ENCODE peak calls at places on chromosomes 11 and 22, in eight cellular contexts. D is fibroblast of lung; R is psoas muscle; K is thoracic aorta; N is naive thymus-derived CD4-positive, alpha-beta T cell; U is WERI-Rb-1; Q is GM23338; E is AG04450. J is an unnamed sample.

GRCh38 chr11:134499990-134500389 is 87.9 kb upstream of the B3GAT1 start:
- DNase-seq in N (no peak), R (no peak), E (no peak), U (no peak), K (no peak), D (no peak), Q (no peak), J (no peak)

GRCh38 chr11:26730711-26731460 is 9.0 kb upstream of the SLC5A12 start:
- DNase-seq in U (no peak), E (no peak), Q (no peak), R (no peak), D (peak), N (no peak), K (no peak), J (no peak)

GRCh38 chr22:50015451-50016307 is 3.1 kb upstream of the IL17REL start:
- DNase-seq in R (no peak), N (no peak), Q (no peak), U (peak), E (no peak), D (no peak), K (no peak), J (no peak)

GRCh38 chr11:83782329-83782728 is 496.2 kb upstream of the CCDC90B start:
- DNase-seq in N (no peak), K (no peak), R (no peak), U (no peak), E (no peak), D (no peak), Q (no peak), J (no peak)

GRCh38 chr11:23688835-23689234 is 808.0 kb upstream of the LUZP2 start:
- DNase-seq in Q (no peak), N (no peak), D (peak), U (no peak), E (no peak), R (no peak), K (no peak), J (no peak)

GRCh38 chr11:85779956-85780640 is 30.8 kb downstream of the SYTL2 start:
- DNase-seq in Q (no peak), E (no peak), R (no peak), K (no peak), N (no peak), U (no peak), D (no peak), J (no peak)

GRCh38 chr22:49770454-49771265 is 57.0 kb downstream of the BRD1 start:
- DNase-seq in U (no peak), N (no peak), K (no peak), R (peak), E (no peak), Q (no peak), D (no peak), J (no peak)

GRCh38 chr22:24105018-24105360 is 76.3 kb upstream of the SUSD2 start:
- DNase-seq in U (peak), K (no peak), Q (no peak), N (no peak), R (no peak), D (peak), E (no peak), J (no peak)

GRCh38 chr11:62721994-62722393 is 5.3 kb downstream of the HNRNPUL2 start:
- DNase-seq in R (no peak), N (no peak), K (no peak), E (no peak), D (no peak), U (no peak), Q (peak), J (no peak)

GRCh38 chr11:121337740-121338272 is 45.2 kb downstream of the SC5D start:
- DNase-seq in E (no peak), Q (no peak), D (no peak), N (no peak), U (no peak), K (no peak), R (no peak), J (no peak)

GRCh38 chr11:8792636-8793035 is 110.0 kb downstream of the RPL27A start:
- DNase-seq in U (no peak), E (no peak), K (no peak), R (no peak), D (peak), Q (no peak), N (no peak), J (no peak)

GRCh38 chr11:71199226-71199815 is 53.1 kb downstream of the SHANK2 start:
- DNase-seq in N (no peak), R (peak), D (no peak), Q (no peak), U (peak), E (no peak), K (no peak), J (no peak)

GRCh38 chr11:134062255-134063030 is 6.4 kb upstream of the JAM3 start:
- DNase-seq in N (no peak), D (no peak), U (no peak), E (no peak), R (no peak), Q (no peak), K (no peak), J (no peak)

GRCh38 chr11:119639642-119640205 is 89.3 kb downstream of the NECTIN1 start:
- DNase-seq in N (no peak), E (no peak), U (peak), R (no peak), K (no peak), D (no peak), Q (no peak), J (no peak)

GRCh38 chr22:39175127-39176066 is 22.9 kb upstream of the CBX7 start:
- DNase-seq in R (no peak), N (no peak), U (no peak), Q (peak), D (no peak), E (no peak), K (no peak), J (no peak)

GRCh38 chr11:47768090-47768620 is 1.0 kb upstream of the FNBP4 start:
- DNase-seq in K (no peak), E (no peak), D (peak), U (peak), Q (peak), N (no peak), R (peak), J (peak)

GRCh38 chr11:65422633-65423515 is at the start of gene NEAT1:
- DNase-seq in R (peak), D (peak), E (no peak), Q (peak), K (peak), U (peak), N (peak), J (no peak)

GRCh38 chr11:12117200-12117995 is 7.0 kb downstream of the MICAL2 start:
- DNase-seq in U (no peak), E (no peak), D (no peak), K (peak), R (no peak), Q (no peak), N (no peak), J (no peak)

GRCh38 chr11:18106688-18107087 is 806 bp upstream of the SAAL1 start:
- DNase-seq in E (no peak), R (no peak), K (no peak), U (no peak), Q (no peak), D (peak), N (no peak), J (no peak)

GRCh38 chr11:103295704-103296103 is 186.5 kb downstream of the DYNC2H1 start:
- DNase-seq in K (no peak), E (no peak), D (peak), Q (peak), R (no peak), N (no peak), U (no peak), J (no peak)

GRCh38 chr11:97463891-97464290 is 1074.1 kb downstream of the JRKL start:
- DNase-seq in Q (peak), R (no peak), U (no peak), E (no peak), D (no peak), K (no peak), N (no peak), J (no peak)

GRCh38 chr11:71936825-71937224 is 8.0 kb downstream of the RNF121 start:
- DNase-seq in E (no peak), K (no peak), U (no peak), N (no peak), R (no peak), D (peak), Q (no peak), J (no peak)

GRCh38 chr11:72395993-72396392 is 38.3 kb downstream of the CLPB start:
- DNase-seq in Q (no peak), D (no peak), R (no peak), U (no peak), K (no peak), N (no peak), E (no peak), J (no peak)

GRCh38 chr22:38088723-38089473 is 4.9 kb upstream of the SLC16A8 start:
- DNase-seq in D (no peak), E (no peak), N (no peak), Q (peak), U (no peak), K (no peak), R (no peak), J (no peak)

GRCh38 chr22:22487059-22487458 is 21.5 kb downstream of the ZNF280B start:
- DNase-seq in E (no peak), K (no peak), U (no peak), R (no peak), D (no peak), N (no peak), Q (no peak), J (no peak)

GRCh38 chr11:72037554-72038311 is 39.0 kb downstream of the IL18BP start:
- DNase-seq in E (no peak), N (no peak), K (no peak), U (no peak), R (peak), D (peak), Q (no peak), J (no peak)

GRCh38 chr11:77800445-77800844 is 20.1 kb downstream of the RSF1 start:
- DNase-seq in U (no peak), N (no peak), Q (no peak), K (no peak), R (no peak), D (no peak), E (no peak), J (no peak)

GRCh38 chr22:49303781-49304461 is 523.8 kb downstream of the BRD1 start:
- DNase-seq in N (no peak), D (no peak), U (no peak), K (no peak), Q (no peak), R (no peak), E (no peak), J (no peak)

GRCh38 chr11:39247570-39248137 is 2211.8 kb downstream of the LRRC4C start:
- DNase-seq in Q (no peak), U (no peak), K (no peak), R (no peak), N (no peak), D (no peak), E (no peak), J (no peak)

GRCh38 chr11:77092382-77092781 is 10.3 kb upstream of the OMP start:
- DNase-seq in K (no peak), U (no peak), D (no peak), Q (no peak), N (no peak), E (no peak), R (peak), J (no peak)

GRCh38 chr22:37563153-37564081 is 3.1 kb downstream of the CDC42EP1 start:
- DNase-seq in R (peak), U (no peak), D (peak), E (peak), Q (peak), N (no peak), K (peak), J (peak)

GRCh38 chr11:21514298-21514697 is 678.6 kb upstream of the ANO5 start:
- DNase-seq in Q (peak), U (peak), D (no peak), E (no peak), K (no peak), R (no peak), N (no peak), J (no peak)

GRCh38 chr11:27656806-27657483 is 43.3 kb downstream of the BDNF start:
- DNase-seq in R (no peak), U (no peak), N (no peak), E (no peak), K (no peak), D (no peak), Q (no peak), J (no peak)

GRCh38 chr11:67438121-67438902 is 830 bp upstream of the PTPRCAP start:
- DNase-seq in E (no peak), N (peak), U (no peak), Q (no peak), D (no peak), K (no peak), R (peak), J (no peak)

GRCh38 chr11:33598426-33599069 is 102.1 kb downstream of the C11orf91 start:
- DNase-seq in R (no peak), N (no peak), E (no peak), Q (peak), K (no peak), U (no peak), D (no peak), J (no peak)
- H3K27ac ChIP-seq in R (no peak), N (no peak), E (no peak), Q (no peak), K (no peak), U (no peak), D (no peak), J (no peak)

GRCh38 chr11:92841719-92842118 is 127.7 kb upstream of the MTNR1B start:
- DNase-seq in N (no peak), E (no peak), R (no peak), K (no peak), D (no peak), Q (no peak), U (no peak), J (no peak)

GRCh38 chr11:92839450-92839849 is 130.0 kb upstream of the MTNR1B start:
- DNase-seq in D (no peak), N (no peak), Q (no peak), E (no peak), R (no peak), K (no peak), U (no peak), J (no peak)

GRCh38 chr11:92834296-92835020 is 135.0 kb upstream of the MTNR1B start:
- DNase-seq in R (no peak), E (no peak), Q (no peak), N (no peak), D (no peak), K (no peak), U (no peak), J (no peak)

GRCh38 chr11:92837595-92837994 is 131.9 kb upstream of the MTNR1B start:
- DNase-seq in R (no peak), N (no peak), U (no peak), D (no peak), Q (no peak), E (no peak), K (no peak), J (no peak)

DNA sequence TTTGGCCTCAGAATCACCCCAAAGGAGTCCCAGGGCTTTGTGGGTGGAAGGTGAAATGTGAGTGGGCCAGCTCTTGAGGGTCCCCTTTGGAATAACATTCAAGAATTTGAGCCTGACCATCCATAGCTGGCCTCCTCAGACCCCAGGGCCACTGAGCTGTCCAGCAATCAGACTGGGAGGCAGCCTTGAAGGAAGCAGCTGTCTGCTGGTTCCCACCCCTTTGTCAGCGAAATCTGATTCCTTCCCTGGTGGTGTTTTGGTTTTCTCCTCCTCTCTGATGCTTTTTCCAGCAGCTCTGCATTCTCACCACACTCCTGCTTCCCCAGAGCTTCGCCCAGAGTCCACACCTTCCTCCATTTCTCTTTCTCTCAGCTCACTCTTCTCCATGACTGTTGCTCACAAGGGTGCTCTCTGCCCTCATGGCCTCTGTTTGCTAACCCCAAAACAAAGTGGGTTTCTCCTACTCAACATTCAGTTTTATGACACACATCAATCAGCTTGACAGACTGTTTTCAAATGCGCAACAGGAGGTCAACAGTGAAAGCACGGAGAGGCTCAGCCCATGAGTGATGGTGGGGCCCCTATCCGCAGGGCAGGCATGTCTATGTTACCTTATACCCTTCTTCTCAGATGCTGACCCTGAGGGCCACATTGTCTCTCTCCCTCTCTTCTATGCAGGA is 130.7 kb upstream of the MTNR1B start:
- DNase-seq in E (no peak), R (no peak), K (no peak), N (no peak), D (peak), U (no peak), Q (peak), J (no peak)
- H3K27ac ChIP-seq in E (no peak), R (no peak), K (no peak), N (no peak), D (no peak), U (no peak), Q (no peak), J (no peak)

DNA sequence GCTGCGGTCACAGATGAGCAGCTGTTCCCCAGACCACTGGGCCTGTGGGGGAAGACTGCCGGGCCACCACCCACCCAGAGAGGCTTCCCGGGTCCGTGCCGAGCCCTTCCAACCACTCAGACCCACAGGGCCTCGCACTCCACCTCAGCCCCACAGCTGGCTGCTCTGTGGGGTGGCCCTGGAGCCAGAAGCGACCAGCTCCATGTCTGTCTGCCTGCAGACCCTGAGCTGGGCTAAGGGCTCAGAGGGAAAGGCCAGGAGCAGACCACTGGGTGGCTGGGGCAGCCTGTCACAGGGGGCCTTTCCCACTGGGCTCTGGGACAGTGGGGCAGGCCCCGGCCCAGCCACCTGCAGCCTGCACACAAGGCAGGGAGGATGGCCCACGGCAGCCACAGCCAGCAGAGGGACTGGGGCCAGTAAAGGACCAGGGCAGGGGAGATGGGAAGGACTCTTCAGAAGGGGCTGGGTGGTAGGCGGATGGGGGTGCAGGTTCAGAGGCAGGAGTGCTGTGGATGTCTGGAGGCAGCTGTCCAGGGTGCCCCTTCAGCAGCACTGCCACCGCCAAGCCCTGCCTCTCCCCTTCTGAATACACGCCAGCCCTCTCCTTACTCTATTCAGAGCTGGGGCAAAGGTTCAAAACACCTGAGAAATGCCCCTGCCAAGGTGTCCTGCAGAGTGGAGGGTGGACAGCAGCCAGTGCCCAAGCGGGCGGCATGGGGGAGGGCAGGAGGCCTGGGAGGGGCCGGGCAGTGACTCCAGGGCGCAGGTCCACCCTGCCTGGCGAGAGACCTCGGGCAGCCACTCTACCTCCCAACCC is 32.2 kb downstream of the GNB1L start:
- DNase-seq in K (no peak), U (no peak), R (no peak), N (peak), Q (no peak), D (no peak), E (no peak), J (no peak)
- H3K27ac ChIP-seq in K (no peak), U (no peak), R (no peak), N (no peak), Q (no peak), D (no peak), E (no peak), J (no peak)

DNA sequence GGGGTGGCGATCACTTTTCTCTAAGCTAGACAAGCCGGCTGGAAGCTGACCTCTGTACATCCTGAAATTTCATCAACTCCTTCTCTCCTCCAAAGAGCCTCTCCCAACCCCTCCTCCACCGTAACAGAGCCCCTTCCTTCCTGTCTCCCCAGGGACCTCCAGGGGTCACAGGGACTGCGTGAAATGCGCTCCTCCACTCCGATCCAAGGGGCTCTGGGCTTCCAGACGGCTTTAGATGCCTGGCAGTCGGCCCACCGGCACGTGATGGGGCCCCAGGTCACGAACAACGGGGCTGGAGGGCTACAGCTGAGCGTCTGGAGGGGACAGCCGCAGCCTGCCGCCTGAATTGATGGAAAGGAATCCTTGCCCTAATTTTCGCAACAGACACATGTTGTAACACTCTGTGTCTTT is 264.1 kb downstream of the MN1 start:
- DNase-seq in N (no peak), D (peak), K (no peak), Q (no peak), E (no peak), R (peak), U (no peak), J (no peak)
- H3K27ac ChIP-seq in N (no peak), D (no peak), K (no peak), Q (no peak), E (no peak), R (no peak), U (no peak), J (no peak)

DNA sequence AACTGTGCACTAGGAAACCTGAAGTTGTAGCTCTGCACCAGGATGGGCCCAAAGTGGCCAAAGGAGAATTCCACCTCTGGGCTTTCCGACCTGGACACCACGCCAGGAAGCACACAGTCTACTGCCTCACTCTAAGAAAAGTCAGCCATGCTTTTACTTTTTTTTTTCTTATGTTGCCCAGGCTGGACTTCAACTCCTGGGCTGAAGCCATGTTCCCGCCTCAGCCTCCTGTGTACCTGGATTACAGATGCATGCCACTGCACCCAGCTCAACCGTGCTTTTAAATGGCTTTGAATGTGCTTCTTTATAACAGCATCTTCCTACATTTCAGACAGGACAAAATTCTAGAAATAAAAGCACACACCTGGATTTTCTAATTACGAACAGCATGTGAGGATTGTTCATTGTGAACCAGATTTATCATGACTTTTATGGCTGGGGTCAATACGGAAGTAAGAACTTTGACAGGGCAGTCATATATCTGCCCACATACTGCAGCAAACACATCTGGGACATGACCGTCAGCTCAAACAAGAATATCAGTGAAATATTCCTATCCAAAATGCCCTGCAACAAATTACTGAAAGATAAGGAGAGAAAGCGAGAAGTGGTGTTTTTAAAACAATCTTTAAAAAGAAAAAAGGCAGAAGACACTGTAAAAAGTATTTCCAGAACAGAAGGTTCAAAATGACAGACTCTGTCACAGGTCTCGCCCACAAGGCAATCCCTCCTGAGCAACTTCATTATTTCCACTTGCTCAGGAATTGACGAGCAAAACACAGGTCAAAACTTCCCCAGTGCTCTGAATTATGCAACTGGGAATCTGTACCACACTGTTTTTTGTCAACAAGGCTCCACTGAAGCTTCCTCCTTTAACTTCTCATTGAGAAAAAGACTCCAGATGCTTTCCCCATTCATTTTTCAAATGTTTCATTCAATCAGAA is 42.1 kb downstream of the PACSIN2 start:
- DNase-seq in U (no peak), N (no peak), D (no peak), K (no peak), R (no peak), Q (no peak), E (no peak), J (no peak)
- H3K27ac ChIP-seq in U (no peak), N (no peak), D (no peak), K (no peak), R (no peak), Q (no peak), E (no peak), J (no peak)

J was measured in epithelial cell of prostate.